ENCODE peak calls at places on chromosomes 3 and 15, in six cellular contexts. J is hepatocyte, H is colonic mucosa, N is aorta, C is SK-N-SH, Y is psoas muscle. M is an unnamed sample.

GRCh38 chr3:81728766-81729544 is 32.5 kb downstream of the GBE1 start:
- DNase-seq in J (no peak), H (no peak), N (no peak), C (no peak), Y (no peak), M (no peak)

GRCh38 chr3:71468311-71469130 is 115.0 kb downstream of the FOXP1 start:
- DNase-seq in J (no peak), H (no peak), N (no peak), C (no peak), Y (no peak), M (no peak)

GRCh38 chr15:91592586-91592985 is 260.9 kb upstream of the SLCO3A1 start:
- DNase-seq in J (no peak), H (no peak), N (no peak), C (no peak), Y (no peak), M (no peak)

GRCh38 chr3:9870978-9871377 is 9.1 kb downstream of the CIDEC start:
- DNase-seq in J (no peak), H (no peak), N (no peak), C (no peak), Y (no peak), M (no peak)

GRCh38 chr15:88703533-88703932 is 64.7 kb downstream of the ISG20 start:
- DNase-seq in J (no peak), H (no peak), N (no peak), C (no peak), Y (no peak), M (no peak)

GRCh38 chr3:150367771-150368170 is 40.3 kb upstream of the TSC22D2 start:
- DNase-seq in J (no peak), H (no peak), N (no peak), C (no peak), Y (no peak), M (no peak)

GRCh38 chr15:41020311-41020710 is 67.0 kb downstream of the CHAC1 start:
- DNase-seq in J (no peak), H (no peak), N (no peak), C (no peak), Y (no peak), M (no peak)

GRCh38 chr3:159174715-159175390 is 373.0 kb downstream of the MFSD1 start:
- DNase-seq in J (no peak), H (no peak), N (no peak), C (no peak), Y (no peak), M (no peak)

GRCh38 chr3:129278970-129279906 is 568 bp downstream of the HMCES start:
- DNase-seq in J (peak; percentile 71), H (peak; percentile 40), N (peak; percentile 82), C (peak; percentile 72), Y (peak; percentile 52), M (peak; percentile 80)

GRCh38 chr15:83067638-83067962 is 548 bp upstream of the BTBD1 start:
- DNase-seq in J (no peak), H (no peak), N (no peak), C (no peak), Y (no peak), M (no peak)

GRCh38 chr15:73632670-73633058 is 525 bp downstream of the NPTN start:
- DNase-seq in J (no peak), H (no peak), N (no peak), C (no peak), Y (no peak), M (no peak)

GRCh38 chr3:153145454-153145853 is 16.6 kb upstream of the RAP2B start:
- DNase-seq in J (no peak), H (no peak), N (no peak), C (no peak), Y (no peak), M (no peak)

GRCh38 chr3:157914882-157915281 is 191.3 kb downstream of the SHOX2 start:
- DNase-seq in J (no peak), H (no peak), N (no peak), C (no peak), Y (no peak), M (no peak)

GRCh38 chr15:64599716-64600115 is 139.3 kb downstream of the ZNF609 start:
- DNase-seq in J (no peak), H (no peak), N (no peak), C (no peak), Y (no peak), M (no peak)

GRCh38 chr3:48472923-48473616 is 26.5 kb downstream of the ATRIP start:
- DNase-seq in J (peak; percentile 98), H (peak; percentile 96), N (peak; percentile 96), C (peak; percentile 82), Y (peak; percentile 92), M (peak; percentile 94)

GRCh38 chr3:87437765-87438164 is 161.4 kb upstream of the POU1F1 start:
- DNase-seq in J (no peak), H (no peak), N (no peak), C (no peak), Y (no peak), M (no peak)

GRCh38 chr15:87977907-87978306 is 278.6 kb downstream of the NTRK3 start:
- DNase-seq in J (no peak), H (no peak), N (no peak), C (no peak), Y (no peak), M (peak; percentile 16)

GRCh38 chr3:145952541-145952940 is 208.4 kb downstream of the PLOD2 start:
- DNase-seq in J (no peak), H (no peak), N (no peak), C (no peak), Y (no peak), M (no peak)

GRCh38 chr3:99410789-99411311 is 227.5 kb upstream of the COL8A1 start:
- DNase-seq in J (no peak), H (no peak), N (peak; percentile 47), C (no peak), Y (no peak), M (no peak)

GRCh38 chr3:66441692-66442091 is 59.1 kb downstream of the LRIG1 start:
- DNase-seq in J (no peak), H (no peak), N (no peak), C (no peak), Y (no peak), M (no peak)

GRCh38 chr3:66443404-66443803 is 57.4 kb downstream of the LRIG1 start:
- DNase-seq in J (no peak), H (no peak), N (no peak), C (no peak), Y (no peak), M (no peak)

GRCh38 chr3:66441124-66441523 is 59.7 kb downstream of the LRIG1 start:
- DNase-seq in J (no peak), H (no peak), N (no peak), C (no peak), Y (no peak), M (no peak)

GRCh38 chr3:66444146-66444644 is 56.6 kb downstream of the LRIG1 start:
- DNase-seq in J (no peak), H (no peak), N (no peak), C (no peak), Y (no peak), M (no peak)

GRCh38 chr3:66442254-66443249 is 58.3 kb downstream of the LRIG1 start:
- DNase-seq in J (peak; percentile 41), H (peak; percentile 91), N (no peak), C (no peak), Y (peak; percentile 71), M (no peak)
- H3K4me3 ChIP-seq in J (no peak overlapping the region), H (no peak overlapping the region), N (no peak overlapping the region), C (no peak overlapping the region), Y (peak overlapping the region; percentile 35), M (peak overlapping the region; percentile 43)

GRCh38 chr3:13218541-13218908 is 145.3 kb upstream of the IQSEC1 start:
- DNase-seq in J (no peak), H (no peak), N (no peak), C (no peak), Y (no peak), M (no peak)

GRCh38 chr3:13217736-13218540 is 144.7 kb upstream of the IQSEC1 start:
- DNase-seq in J (peak; percentile 24), H (no peak), N (no peak), C (no peak), Y (no peak), M (no peak)

GRCh38 chr3:13219077-13219901 is 146.1 kb upstream of the IQSEC1 start:
- DNase-seq in J (no peak), H (no peak), N (no peak), C (no peak), Y (peak; percentile 45), M (no peak)

GRCh38 chr3:13215940-13216546 is 142.8 kb upstream of the IQSEC1 start:
- DNase-seq in J (no peak), H (no peak), N (peak; percentile 36), C (no peak), Y (no peak), M (no peak)

DNA sequence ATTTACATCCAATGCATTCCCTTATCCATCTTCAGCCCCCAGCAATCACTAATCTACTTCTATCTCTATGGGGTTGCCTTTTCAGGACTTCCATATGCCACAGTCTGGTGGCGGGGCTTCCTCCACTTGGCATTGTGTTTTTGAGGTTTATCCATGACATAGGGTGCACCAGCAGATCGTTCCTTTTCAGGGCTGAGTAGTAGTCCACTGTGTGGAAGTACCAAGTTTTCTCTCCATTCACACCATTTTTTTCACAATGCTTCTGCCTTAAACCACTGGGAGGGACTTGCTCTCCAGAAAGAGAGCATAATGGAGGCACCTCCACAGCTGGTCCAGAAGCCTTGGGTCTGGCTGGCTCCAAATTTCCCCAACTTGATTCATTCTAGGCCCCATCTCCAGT is 144.0 kb upstream of the IQSEC1 start:
- DNase-seq in J (no peak), H (no peak), N (no peak), C (no peak), Y (no peak), M (no peak)
- H3K27ac ChIP-seq in J (no peak overlapping the region), H (no peak overlapping the region), N (no peak overlapping the region), C (no peak overlapping the region), Y (no peak overlapping the region), M (no peak overlapping the region)

GRCh38 chr15:37095993-37096877 is 4.1 kb downstream of the MEIS2 start:
- DNase-seq in J (peak; percentile 24), H (no peak), N (peak; percentile 76), C (peak; percentile 51), Y (no peak), M (no peak)
- H3K4me3 ChIP-seq in J (peak overlapping the region; percentile 98), H (peak overlapping the region; percentile 30), N (peak overlapping the region; percentile 79), C (peak overlapping the region; percentile 74), Y (peak overlapping the region; percentile 89), M (peak overlapping the region; percentile 93)

GRCh38 chr15:34717729-34718128 is 37.1 kb downstream of the GJD2 start:
- DNase-seq in J (no peak), H (no peak), N (no peak), C (no peak), Y (no peak), M (no peak)

GRCh38 chr15:34716111-34716510 is 38.7 kb downstream of the GJD2 start:
- DNase-seq in J (no peak), H (no peak), N (no peak), C (no peak), Y (peak; percentile 20), M (no peak)

GRCh38 chr15:34714476-34715121 is 40.2 kb downstream of the GJD2 start:
- DNase-seq in J (no peak), H (no peak), N (no peak), C (no peak), Y (no peak), M (no peak)

GRCh38 chr15:34709866-34710265 is 44.9 kb downstream of the GJD2 start:
- DNase-seq in J (no peak), H (no peak), N (no peak), C (no peak), Y (no peak), M (no peak)

DNA sequence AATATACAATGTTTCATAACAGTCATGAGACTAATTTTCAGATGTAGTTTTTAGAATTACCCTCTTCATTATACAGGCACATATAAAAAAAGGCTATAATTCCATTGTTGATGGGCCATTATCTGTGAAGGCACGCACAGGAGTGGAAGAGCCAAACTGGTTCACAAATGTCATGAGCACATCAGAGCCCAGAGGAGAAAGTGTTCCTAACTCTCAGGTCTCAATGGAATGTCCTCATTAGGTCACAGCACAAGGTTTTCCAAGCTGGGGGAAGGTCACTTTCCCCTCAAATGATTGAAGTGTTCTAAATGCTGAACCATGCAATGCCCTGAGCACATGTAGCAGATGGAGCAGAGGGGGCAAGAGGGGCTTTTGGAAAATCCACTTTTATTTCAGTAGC is 41.2 kb downstream of the GJD2 start:
- DNase-seq in J (no peak), H (no peak), N (no peak), C (no peak), Y (no peak), M (no peak)
- H3K27ac ChIP-seq in J (no peak overlapping the region), H (no peak overlapping the region), N (no peak overlapping the region), C (no peak overlapping the region), Y (no peak overlapping the region), M (no peak overlapping the region)